ENCODE peak calls at places on chromosomes 1 and 21, in nine cellular contexts. F, G, Z, X, Y, P, C, L and H are unnamed samples.

GRCh38 chr1:221371671-221372070 is 370.2 kb downstream of the DUSP10 start:
- DNase-seq in X (no peak), Z (no peak), P (no peak), L (no peak), Y (peak), F (no peak), G (no peak), C (no peak), H (no peak)

GRCh38 chr1:19738106-19738505 is 61.6 kb downstream of the TMCO4 start:
- DNase-seq in Z (no peak), X (no peak), P (no peak), F (peak), Y (no peak), L (no peak), G (no peak), C (no peak), H (no peak)

GRCh38 chr1:187725216-187725615 is 896.5 kb downstream of the PLA2G4A start:
- DNase-seq in Y (no peak), F (no peak), L (no peak), C (no peak), P (no peak), X (no peak), G (no peak), Z (no peak), H (no peak)

GRCh38 chr1:66925944-66926343 is 1.2 kb downstream of the MIER1 start:
- DNase-seq in G (no peak), Y (peak), X (no peak), P (no peak), C (no peak), F (no peak), L (no peak), Z (no peak), H (no peak)

GRCh38 chr1:233269656-233270055 is 25.9 kb downstream of the PCNX2 start:
- DNase-seq in C (peak), P (no peak), Z (no peak), Y (peak), F (no peak), X (peak), G (peak), L (no peak), H (no peak)

GRCh38 chr1:66090863-66091457 is 298.3 kb downstream of the PDE4B start:
- DNase-seq in Z (no peak), G (no peak), P (no peak), Y (peak), L (no peak), F (no peak), X (no peak), C (no peak), H (no peak)

GRCh38 chr1:37717631-37718030 is 25.3 kb downstream of the CDCA8 start:
- DNase-seq in P (no peak), F (no peak), Y (no peak), L (no peak), X (no peak), C (no peak), G (no peak), Z (no peak), H (no peak)

GRCh38 chr1:47726496-47726855 is 270.7 kb downstream of the TRABD2B start:
- DNase-seq in Z (no peak), F (no peak), X (no peak), Y (no peak), G (no peak), L (no peak), C (no peak), P (no peak), H (no peak)

GRCh38 chr1:235207202-235207565 is 46.1 kb upstream of the RBM34 start:
- DNase-seq in C (no peak), P (no peak), F (no peak), Y (no peak), G (no peak), X (no peak), L (no peak), Z (no peak), H (no peak)

GRCh38 chr21:26106562-26106961 is 64.0 kb downstream of the APP start:
- DNase-seq in X (no peak), G (no peak), Y (no peak), L (no peak), C (no peak), F (no peak), Z (no peak), P (no peak), H (no peak)

GRCh38 chr1:198168180-198168579 is 11.4 kb downstream of the NEK7 start:
- DNase-seq in L (peak), P (no peak), C (peak), X (peak), G (peak), Z (no peak), F (no peak), Y (peak), H (no peak)

GRCh38 chr1:9402717-9403116 is 110.0 kb downstream of the SPSB1 start:
- DNase-seq in X (no peak), Z (no peak), C (no peak), Y (no peak), L (no peak), G (no peak), P (no peak), F (no peak), H (no peak)

GRCh38 chr21:27741736-27742135 is 774.8 kb upstream of the ADAMTS5 start:
- DNase-seq in Y (peak), G (peak), P (no peak), C (no peak), L (no peak), F (no peak), Z (no peak), X (no peak), H (no peak)

GRCh38 chr21:26715878-26716506 is 129.2 kb downstream of the ADAMTS1 start:
- DNase-seq in F (no peak), Z (peak), Y (peak), C (peak), P (peak), L (peak), X (peak), G (peak), H (no peak)

GRCh38 chr1:202713110-202713509 is 2.9 kb upstream of the SYT2 start:
- DNase-seq in X (no peak), C (no peak), G (no peak), Y (no peak), Z (no peak), P (no peak), F (no peak), L (peak), H (no peak)

GRCh38 chr1:247914941-247915662 is 5.0 kb upstream of the OR2T8 start:
- DNase-seq in F (no peak), G (no peak), P (no peak), Y (no peak), Z (no peak), C (no peak), L (no peak), X (no peak), H (no peak)

GRCh38 chr1:44619261-44619900 is 54.9 kb downstream of the TMEM53 start:
- DNase-seq in Z (no peak), L (peak), X (peak), G (peak), C (peak), F (no peak), Y (peak), P (no peak), H (no peak)

GRCh38 chr1:44617703-44618029 is 56.6 kb downstream of the TMEM53 start:
- DNase-seq in X (no peak), Y (no peak), G (no peak), Z (no peak), F (no peak), P (no peak), L (no peak), C (no peak), H (no peak)

GRCh38 chr1:44620072-44620471 is 54.2 kb downstream of the TMEM53 start:
- DNase-seq in Y (no peak), L (no peak), G (no peak), P (no peak), Z (no peak), C (no peak), F (no peak), X (no peak), H (no peak)

GRCh38 chr1:44616284-44616990 is 57.8 kb downstream of the TMEM53 start:
- DNase-seq in C (no peak), P (no peak), X (no peak), L (peak), Y (no peak), G (no peak), Z (no peak), F (no peak), H (no peak)

DNA sequence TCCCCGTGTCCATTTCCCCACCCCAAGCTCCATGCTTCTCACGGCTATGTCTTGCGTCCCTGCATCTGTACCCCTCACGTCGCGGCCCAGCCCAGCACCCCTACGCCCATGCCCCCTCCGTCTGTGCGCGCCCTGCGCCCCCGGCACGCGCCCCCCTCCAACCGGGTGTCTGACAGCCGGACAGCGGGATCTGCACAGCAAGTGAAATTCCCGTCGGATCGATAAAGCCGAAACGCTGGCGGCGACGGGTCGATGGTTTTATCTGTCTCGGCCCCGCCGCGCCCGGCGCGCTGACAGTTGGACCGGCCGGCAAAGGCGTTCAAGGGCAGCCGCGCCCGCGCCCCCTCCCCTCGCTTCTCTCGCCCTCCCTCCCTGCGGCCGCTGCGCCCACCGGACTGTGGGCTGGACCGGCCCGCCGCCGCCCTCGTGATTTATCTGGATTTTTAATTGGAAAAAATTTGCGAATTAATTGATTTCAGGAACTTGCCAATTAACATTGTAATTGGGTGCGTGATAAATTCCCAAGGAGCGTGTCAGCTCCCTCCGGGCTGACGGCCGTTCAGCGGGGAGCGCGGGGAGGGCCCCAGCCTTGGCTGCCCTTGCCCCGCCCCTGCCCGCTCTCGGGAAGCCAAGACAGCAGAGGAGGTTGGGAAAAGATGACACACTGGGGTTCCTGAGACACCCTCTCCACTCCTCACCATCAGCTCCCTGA is 57.1 kb downstream of the TMEM53 start:
- DNase-seq in Z (peak), P (no peak), X (peak), L (peak), Y (peak), G (peak), C (peak), F (peak), H (no peak)
- H3K4me3 ChIP-seq in Z (peak), P (peak), X (peak), L (peak), Y (peak), G (peak), C (peak), F (peak), H (no peak)

GRCh38 chr1:31977361-31978131 is 36.1 kb upstream of the KHDRBS1 start:
- DNase-seq in P (no peak), Z (no peak), L (peak), X (peak), G (peak), C (peak), Y (peak), F (no peak), H (no peak)
- H3K4me3 ChIP-seq in P (no peak), Z (no peak), L (no peak), X (no peak), G (no peak), C (no peak), Y (no peak), F (no peak), H (no peak)

GRCh38 chr1:201360901-201361651 is 16.4 kb downstream of the TNNT2 start:
- DNase-seq in C (no peak), F (peak), L (no peak), Y (no peak), P (no peak), G (no peak), Z (no peak), X (no peak), H (no peak)

GRCh38 chr1:201358596-201358995 is 18.9 kb downstream of the TNNT2 start:
- DNase-seq in X (no peak), L (peak), G (peak), F (no peak), C (peak), P (no peak), Z (no peak), Y (peak), H (no peak)

GRCh38 chr1:201359031-201359872 is 18.2 kb downstream of the TNNT2 start:
- DNase-seq in C (no peak), L (no peak), X (no peak), G (no peak), P (no peak), F (peak), Y (no peak), Z (no peak), H (no peak)

GRCh38 chr1:201360486-201360885 is 17.0 kb downstream of the TNNT2 start:
- DNase-seq in C (no peak), P (no peak), Y (no peak), Z (no peak), G (no peak), L (no peak), X (no peak), F (peak), H (no peak)

GRCh38 chr1:201359873-201360210 is 17.6 kb downstream of the TNNT2 start:
- DNase-seq in L (no peak), G (no peak), X (no peak), F (peak), P (no peak), Z (no peak), C (no peak), Y (no peak), H (no peak)
- H3K4me3 ChIP-seq in L (no peak), G (no peak), X (no peak), F (no peak), P (no peak), Z (no peak), C (no peak), Y (no peak), H (no peak)

GRCh38 chr1:185721553-185721952 is 12.6 kb upstream of the HMCN1 start:
- DNase-seq in G (no peak), L (no peak), P (no peak), C (no peak), Y (no peak), F (no peak), X (no peak), Z (no peak), H (no peak)

GRCh38 chr1:185716095-185716494 is 18.1 kb upstream of the HMCN1 start:
- DNase-seq in P (no peak), G (no peak), Z (no peak), F (no peak), C (no peak), L (no peak), Y (no peak), X (no peak), H (no peak)

GRCh38 chr1:185720633-185721272 is 13.4 kb upstream of the HMCN1 start:
- DNase-seq in F (no peak), L (peak), G (peak), Z (no peak), X (peak), C (peak), P (no peak), Y (peak), H (no peak)

DNA sequence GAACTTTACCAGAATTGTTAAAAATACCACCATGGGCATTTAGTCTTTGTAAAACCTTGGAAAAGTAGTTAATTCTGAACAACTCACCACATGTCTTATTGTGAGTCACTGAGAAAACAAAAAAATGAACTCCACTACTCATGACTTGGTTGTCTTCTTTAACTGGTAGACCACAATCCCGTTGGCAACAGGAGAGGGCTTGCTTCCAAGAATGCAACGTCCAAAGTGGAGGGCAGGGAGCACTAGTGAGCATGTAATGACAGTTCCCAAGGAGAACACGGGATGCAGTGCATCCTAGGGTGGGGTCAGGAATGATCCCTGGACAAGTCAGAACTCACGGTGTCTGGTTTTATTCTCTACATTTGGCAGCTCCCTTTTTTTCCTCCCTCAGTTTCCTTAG is 15.2 kb upstream of the HMCN1 start:
- DNase-seq in C (peak), Z (peak), L (peak), Y (peak), X (peak), P (no peak), F (peak), G (peak), H (no peak)
- H3K4me3 ChIP-seq in C (no peak), Z (no peak), L (no peak), Y (no peak), X (no peak), P (no peak), F (no peak), G (no peak), H (no peak)

GRCh38 chr1:214474467-214474866 is 76.9 kb downstream of the PTPN14 start:
- DNase-seq in P (no peak), Z (no peak), L (no peak), C (no peak), G (no peak), X (no peak), F (no peak), Y (no peak), H (no peak)

GRCh38 chr1:214475331-214475730 is 76.1 kb downstream of the PTPN14 start:
- DNase-seq in X (no peak), F (no peak), G (no peak), Z (no peak), L (peak), C (no peak), P (no peak), Y (no peak), H (no peak)

GRCh38 chr1:214475746-214476145 is 75.7 kb downstream of the PTPN14 start:
- DNase-seq in X (no peak), G (no peak), L (peak), C (no peak), Y (no peak), F (no peak), P (no peak), Z (no peak), H (no peak)

GRCh38 chr1:214476229-214476957 is 75.0 kb downstream of the PTPN14 start:
- DNase-seq in Z (no peak), C (no peak), L (peak), P (peak), G (no peak), Y (no peak), F (no peak), X (peak), H (no peak)

GRCh38 chr1:214476958-214477870 is 74.2 kb downstream of the PTPN14 start:
- DNase-seq in P (peak), L (peak), F (no peak), Z (no peak), G (peak), Y (peak), X (peak), C (peak), H (no peak)
- H3K4me3 ChIP-seq in P (no peak), L (no peak), F (no peak), Z (no peak), G (no peak), Y (no peak), X (no peak), C (no peak), H (no peak)

DNA sequence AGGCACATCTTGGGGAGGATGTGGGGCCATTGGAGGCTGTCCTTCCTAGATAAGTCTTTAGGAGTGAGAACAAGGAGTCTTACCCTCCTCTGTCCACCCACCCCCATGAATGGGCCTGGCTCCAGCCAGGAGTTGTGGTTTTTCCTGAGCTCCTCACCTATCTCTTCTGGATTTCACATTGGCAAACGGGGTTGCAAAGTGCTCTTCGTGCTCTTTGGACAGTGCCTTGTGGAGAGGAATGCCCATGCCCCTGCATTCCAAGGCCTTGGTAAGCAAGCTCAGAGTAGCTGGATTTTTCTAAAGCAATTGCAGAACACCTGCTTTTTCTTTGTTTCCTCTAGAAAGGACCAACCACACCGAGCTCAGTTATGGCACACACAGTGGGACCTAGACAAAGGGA is 152.1 kb upstream of the CAMK1G start:
- DNase-seq in C (no peak), L (no peak), F (no peak), P (no peak), G (no peak), X (no peak), Z (no peak), Y (no peak), H (no peak)
- H3K4me3 ChIP-seq in C (no peak), L (peak), F (no peak), P (peak), G (no peak), X (no peak), Z (no peak), Y (no peak), H (no peak)

DNA sequence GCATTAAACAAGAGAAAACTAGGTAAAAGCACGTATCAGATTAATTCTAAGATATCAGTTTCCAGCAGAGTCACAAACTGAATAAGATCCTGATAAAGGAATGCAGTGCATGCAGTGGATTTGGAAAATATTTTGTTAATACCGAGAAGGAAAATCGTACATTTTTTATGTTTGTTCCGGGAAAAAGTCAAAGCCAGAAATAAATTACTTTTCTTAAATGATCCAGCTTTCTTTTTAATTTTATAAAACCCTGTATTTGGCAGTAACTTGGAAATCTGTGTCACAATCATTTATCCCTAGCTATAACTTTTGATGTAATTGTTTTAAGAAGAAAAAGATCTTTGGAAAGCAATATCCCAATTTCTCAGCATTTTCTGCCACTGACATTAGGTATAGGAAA is 972 bp downstream of the PALMD start:
- DNase-seq in X (no peak), G (no peak), F (no peak), C (no peak), Z (no peak), P (no peak), L (peak), Y (no peak), H (no peak)
- H3K4me3 ChIP-seq in X (peak), G (no peak), F (peak), C (no peak), Z (peak), P (peak), L (peak), Y (no peak), H (no peak)

DNA sequence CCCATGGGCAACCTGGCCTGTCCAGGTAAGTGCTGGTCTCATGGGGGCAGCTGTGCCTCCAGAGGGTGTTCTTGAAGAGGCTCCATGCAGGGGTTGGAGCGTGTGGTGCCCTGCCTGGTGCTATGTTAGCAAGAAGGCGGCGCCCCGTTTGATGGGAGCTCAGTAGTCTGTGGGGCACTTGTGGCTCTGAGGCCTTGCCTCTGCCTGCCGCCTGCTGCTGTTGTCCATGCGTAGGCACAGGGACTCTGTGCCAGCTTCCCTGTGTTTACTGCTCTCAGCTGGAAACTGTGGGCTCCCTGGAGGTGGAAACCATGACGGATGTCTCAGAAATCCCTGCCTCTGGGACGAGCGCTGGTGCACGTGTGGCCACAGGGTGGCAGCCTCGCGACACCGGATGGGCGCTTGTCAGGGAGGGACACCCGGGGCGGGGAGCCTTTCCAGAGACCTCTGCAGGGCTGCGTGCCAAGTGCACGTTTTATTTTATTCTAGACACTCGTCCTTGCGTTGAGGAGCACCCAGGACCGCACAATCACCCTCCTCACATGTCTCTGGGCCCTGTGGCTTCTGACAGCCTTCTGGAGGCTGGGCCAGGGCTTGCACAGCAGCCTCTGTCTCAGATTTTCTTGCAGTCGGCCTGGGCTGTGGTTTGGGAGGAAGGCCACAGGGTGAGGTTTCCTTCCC is 27.1 kb downstream of the SNAP47 start:
- DNase-seq in P (peak), X (peak), G (peak), L (peak), C (peak), F (peak), Z (peak), Y (peak), H (peak)
- H3K4me3 ChIP-seq in P (no peak), X (no peak), G (no peak), L (no peak), C (no peak), F (no peak), Z (no peak), Y (no peak), H (no peak)